ENCODE peak calls at places on chromosome 10, in five cellular contexts. I is tibial artery, U is choroid plexus epithelial cell, K is left lung, X is cardiac fibroblast. H is an unnamed sample.
A peak's percentile ranks its signal among the peaks of the same experiment; 100 is the strongest.

GRCh38 chr10:68611227-68611626 is 51.1 kb downstream of the TET1 start:
- DNase-seq in I (no peak), U (no peak), K (no peak), X (no peak), H (no peak)

GRCh38 chr10:68261132-68261856 is 29.4 kb upstream of the ATOH7 start:
- DNase-seq in I (no peak), U (peak; percentile 77), K (no peak), X (no peak), H (no peak)

GRCh38 chr10:95208702-95209391 is 14.8 kb downstream of the ACSM6 start:
- DNase-seq in I (no peak), U (peak; percentile 33), K (no peak), X (peak; percentile 37), H (no peak)

GRCh38 chr10:74797550-74797949 is 28.9 kb upstream of the KAT6B start:
- DNase-seq in I (no peak), U (no peak), K (no peak), X (no peak), H (no peak)

GRCh38 chr10:27240891-27241639 is 468 bp upstream of the ACBD5 start:
- DNase-seq in I (no peak), U (peak; percentile 16), K (peak; percentile 41), X (peak; percentile 34), H (no peak)

GRCh38 chr10:119393019-119393418 is 149.5 kb downstream of the RGS10 start:
- DNase-seq in I (no peak), U (no peak), K (no peak), X (no peak), H (no peak)

GRCh38 chr10:119207713-119208552 is 562 bp downstream of the GRK5 start:
- DNase-seq in I (peak; percentile 62), U (peak; percentile 72), K (peak; percentile 37), X (peak; percentile 62), H (no peak)

GRCh38 chr10:126397640-126398382 is 9.5 kb upstream of the ADAM12 start:
- DNase-seq in I (peak; percentile 39), U (peak; percentile 99), K (no peak), X (peak; percentile 99), H (peak; percentile 83)

GRCh38 chr10:29186221-29186620 is 102.6 kb upstream of the LYZL1 start:
- DNase-seq in I (no peak), U (peak; percentile 26), K (no peak), X (no peak), H (no peak)

GRCh38 chr10:100338434-100339036 is 8.5 kb upstream of the SCD start:
- DNase-seq in I (peak; percentile 76), U (peak; percentile 74), K (peak; percentile 71), X (peak; percentile 63), H (peak; percentile 25)

GRCh38 chr10:78844956-78845355 is 223.8 kb upstream of the ZMIZ1 start:
- DNase-seq in I (no peak), U (no peak), K (no peak), X (no peak), H (no peak)

GRCh38 chr10:50885097-50885859 is at the start of gene A1CF:
- DNase-seq in I (no peak), U (no peak), K (no peak), X (no peak), H (no peak)

GRCh38 chr10:116264296-116264695 is 8.7 kb downstream of the GFRA1 start:
- DNase-seq in I (no peak), U (no peak), K (no peak), X (no peak), H (no peak)

GRCh38 chr10:129884390-129884779 is 79.7 kb downstream of the EBF3 start:
- DNase-seq in I (no peak), U (no peak), K (no peak), X (no peak), H (no peak)

GRCh38 chr10:100654835-100655759 is 90.3 kb upstream of the PAX2 start:
- DNase-seq in I (no peak), U (no peak), K (no peak), X (no peak), H (no peak)

GRCh38 chr10:35153723-35154122 is 27.1 kb downstream of the CREM start:
- DNase-seq in I (no peak), U (no peak), K (no peak), X (no peak), H (no peak)

GRCh38 chr10:61487506-61487905 is 34.3 kb upstream of the TMEM26 start:
- DNase-seq in I (no peak), U (peak; percentile 35), K (no peak), X (peak; percentile 68), H (peak; percentile 91)

GRCh38 chr10:89741126-89741762 is 39.9 kb downstream of the KIF20B start:
- DNase-seq in I (no peak), U (no peak), K (no peak), X (no peak), H (no peak)

GRCh38 chr10:120735773-120736371 is 115.3 kb upstream of the WDR11 start:
- DNase-seq in I (no peak), U (peak; percentile 63), K (no peak), X (peak; percentile 38), H (no peak)

GRCh38 chr10:110636932-110637557 is 7.1 kb upstream of the RBM20 start:
- DNase-seq in I (no peak), U (no peak), K (no peak), X (no peak), H (no peak)

GRCh38 chr10:571643-572042 is 117.8 kb downstream of the DIP2C start:
- DNase-seq in I (no peak), U (peak; percentile 26), K (no peak), X (no peak), H (no peak)

GRCh38 chr10:82319558-82319957 is 444.6 kb downstream of the NRG3 start:
- DNase-seq in I (no peak), U (no peak), K (no peak), X (no peak), H (no peak)

GRCh38 chr10:131901181-131901829 is 497 bp downstream of the PPP2R2D start:
- DNase-seq in I (peak; percentile 38), U (peak; percentile 21), K (peak; percentile 59), X (peak; percentile 37), H (no peak)

GRCh38 chr10:103835121-103836045 is 20.0 kb downstream of the SH3PXD2A start:
- DNase-seq in I (peak; percentile 74), U (peak; percentile 62), K (no peak), X (peak; percentile 78), H (no peak)

GRCh38 chr10:78356291-78356915 is 322.7 kb downstream of the RPS24 start:
- DNase-seq in I (no peak), U (no peak), K (no peak), X (no peak), H (no peak)

GRCh38 chr10:78763651-78764395 is 304.9 kb upstream of the ZMIZ1 start:
- DNase-seq in I (no peak), U (no peak), K (peak; percentile 39), X (no peak), H (no peak)

GRCh38 chr10:68231106-68231901 is 609 bp downstream of the ATOH7 start:
- DNase-seq in I (peak; percentile 33), U (peak; percentile 62), K (peak; percentile 48), X (peak; percentile 55), H (peak; percentile 21)

GRCh38 chr10:13328126-13328525 is 20.0 kb downstream of the SEPHS1 start:
- DNase-seq in I (no peak), U (no peak), K (no peak), X (no peak), H (no peak)

GRCh38 chr10:116316533-116316932 is 7.7 kb upstream of the CCDC172 start:
- DNase-seq in I (no peak), U (no peak), K (no peak), X (no peak), H (no peak)

GRCh38 chr10:3068968-3069737 is 1.8 kb downstream of the PFKP start:
- DNase-seq in I (no peak), U (no peak), K (no peak), X (no peak), H (no peak)

GRCh38 chr10:7474388-7474787 is 63.6 kb upstream of the SFMBT2 start:
- DNase-seq in I (no peak), U (no peak), K (no peak), X (no peak), H (no peak)

GRCh38 chr10:4334853-4335252 is 491.2 kb upstream of the AKR1E2 start:
- DNase-seq in I (no peak), U (no peak), K (no peak), X (no peak), H (no peak)

GRCh38 chr10:4334076-4334475 is 491.9 kb upstream of the AKR1E2 start:
- DNase-seq in I (no peak), U (no peak), K (no peak), X (no peak), H (no peak)

GRCh38 chr10:4331150-4331549 is 494.9 kb upstream of the AKR1E2 start:
- DNase-seq in I (no peak), U (peak; percentile 39), K (no peak), X (no peak), H (no peak)

GRCh38 chr10:4332764-4333473 is 493.1 kb upstream of the AKR1E2 start:
- DNase-seq in I (no peak), U (no peak), K (no peak), X (no peak), H (no peak)

DNA sequence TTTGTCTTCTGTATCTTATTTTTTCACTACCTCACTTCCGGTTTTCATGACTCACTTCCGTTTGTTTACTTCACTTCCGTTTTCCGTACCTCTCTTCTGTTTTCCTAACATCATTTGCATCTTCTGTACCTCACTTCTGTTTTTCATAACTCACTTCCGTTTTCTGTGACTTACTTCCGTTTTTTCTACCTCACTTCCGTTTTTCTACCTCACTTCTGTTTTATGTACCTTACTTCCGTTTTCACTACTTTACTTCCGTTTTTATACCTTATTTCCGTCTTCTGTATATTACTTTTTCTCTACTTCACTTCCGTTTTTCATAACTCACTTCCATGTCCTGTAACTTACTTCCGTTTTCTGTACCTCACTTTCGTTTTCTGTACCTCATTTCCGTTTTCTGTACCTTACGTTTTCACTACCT is 492.5 kb upstream of the AKR1E2 start:
- DNase-seq in I (no peak), U (no peak), K (no peak), X (no peak), H (no peak)
- H3K4me3 ChIP-seq in I (no peak overlapping the region), U (no peak overlapping the region), K (no peak overlapping the region), X (no peak overlapping the region), H (no peak overlapping the region)

GRCh38 chr10:109067051-109067450 is 856.3 kb downstream of the XPNPEP1 start:
- DNase-seq in I (no peak), U (no peak), K (no peak), X (no peak), H (no peak)
- TF ChIP-seq CTCF in I (no peak), U (no peak), K (no peak), X (no peak), H (no peak)

GRCh38 chr10:49834201-49834600 is 72.1 kb upstream of the OGDHL start:
- DNase-seq in I (no peak), U (no peak), K (no peak), X (no peak), H (no peak)

GRCh38 chr10:49827297-49827696 is 65.2 kb upstream of the OGDHL start:
- DNase-seq in I (no peak), U (no peak), K (no peak), X (no peak), H (no peak)

GRCh38 chr10:49837096-49837495 is 75.0 kb upstream of the OGDHL start:
- DNase-seq in I (no peak), U (peak; percentile 59), K (no peak), X (peak; percentile 4), H (no peak)

GRCh38 chr10:49833162-49833561 is 71.0 kb upstream of the OGDHL start:
- DNase-seq in I (no peak), U (no peak), K (no peak), X (no peak), H (no peak)

GRCh38 chr10:49831352-49832040 is 69.4 kb upstream of the OGDHL start:
- DNase-seq in I (no peak), U (peak; percentile 23), K (no peak), X (peak; percentile 50), H (no peak)
- H3K4me3 ChIP-seq in I (no peak overlapping the region), U (no peak overlapping the region), K (no peak overlapping the region), X (no peak overlapping the region), H (no peak overlapping the region)

GRCh38 chr10:85995791-85996190 is 370.8 kb downstream of the GRID1 start:
- DNase-seq in I (no peak), U (peak; percentile 21), K (no peak), X (peak; percentile 3), H (no peak)
- TF ChIP-seq CTCF in I (peak; percentile 6), U (peak; percentile 32), K (no peak), X (no peak), H (no peak)